ENCODE peak calls at places on chromosomes 13 and 19, in five cellular contexts. D is naive B cell; R is RPMI7951; U is adipocyte; Z is CD8-positive, alpha-beta memory T cell. V is an unnamed sample.

GRCh38 chr13:46749951-46750350 is 47.0 kb downstream of the ESD start:
- DNase-seq in D (no peak), U (no peak), Z (no peak), R (no peak), V (no peak)

GRCh38 chr13:66805657-66806056 is 424.5 kb downstream of the PCDH9 start:
- DNase-seq in R (no peak), D (no peak), U (peak), Z (no peak), V (no peak)

GRCh38 chr19:7257148-7258041 is 36.8 kb downstream of the INSR start:
- DNase-seq in Z (no peak), D (no peak), U (no peak), R (no peak), V (no peak)

GRCh38 chr13:60178327-60178726 is 14.6 kb upstream of the DIAPH3 start:
- DNase-seq in D (no peak), U (no peak), Z (no peak), R (no peak), V (no peak)

GRCh38 chr13:112819111-112819510 is 129.3 kb downstream of the ATP11A start:
- DNase-seq in D (no peak), Z (no peak), R (no peak), U (no peak), V (no peak)

GRCh38 chr19:30004403-30004802 is 62.4 kb downstream of the URI1 start:
- DNase-seq in U (no peak), D (no peak), R (no peak), Z (no peak), V (no peak)

GRCh38 chr19:18656337-18657086 is 19.7 kb downstream of the KLHL26 start:
- DNase-seq in D (no peak), Z (no peak), R (no peak), U (no peak), V (no peak)

GRCh38 chr19:13240312-13241022 is 90.3 kb downstream of the IER2 start:
- DNase-seq in U (no peak), Z (no peak), D (no peak), R (no peak), V (no peak)

GRCh38 chr19:17866312-17867012 is 5.3 kb upstream of the SLC5A5 start:
- DNase-seq in D (no peak), U (no peak), R (no peak), Z (no peak), V (no peak)

GRCh38 chr19:49142866-49143335 is 12.3 kb downstream of the HRC start:
- DNase-seq in R (peak), D (peak), Z (peak), U (peak), V (peak)

GRCh38 chr19:54431255-54431838 is 16.1 kb downstream of the TTYH1 start:
- DNase-seq in Z (no peak), U (no peak), D (no peak), R (no peak), V (no peak)

GRCh38 chr19:4108767-4109625 is 14.9 kb downstream of the MAP2K2 start:
- DNase-seq in Z (peak), D (peak), R (no peak), U (no peak), V (peak)

GRCh38 chr19:43674630-43674982 is 4.6 kb upstream of the PLAUR start:
- DNase-seq in D (no peak), R (peak), U (peak), Z (no peak), V (no peak)

GRCh38 chr19:17616961-17617806 is 61.7 kb downstream of the COLGALT1 start:
- DNase-seq in D (no peak), Z (no peak), R (peak), U (no peak), V (no peak)

GRCh38 chr13:83941669-83942335 is 59.5 kb upstream of the SLITRK1 start:
- DNase-seq in U (no peak), Z (no peak), R (no peak), D (no peak), V (no peak)

GRCh38 chr13:39226359-39226758 is 188.1 kb downstream of the NHLRC3 start:
- DNase-seq in Z (no peak), U (no peak), D (no peak), R (no peak), V (no peak)

GRCh38 chr13:20702945-20703784 is at the start of gene IL17D:
- DNase-seq in D (peak), U (peak), Z (peak), R (no peak), V (no peak)

GRCh38 chr13:107864543-107865460 is 350.5 kb downstream of the LIG4 start:
- DNase-seq in D (no peak), U (peak), R (peak), Z (no peak), V (no peak)

GRCh38 chr13:19959141-19959830 is 759 bp downstream of the ZMYM2 start:
- DNase-seq in Z (peak), R (peak), D (peak), U (peak), V (peak)

GRCh38 chr13:111584101-111584500 is 263.7 kb downstream of the TEX29 start:
- DNase-seq in R (peak), Z (no peak), U (no peak), D (no peak), V (no peak)

GRCh38 chr13:76687467-76687866 is 198.7 kb downstream of the KCTD12 start:
- DNase-seq in U (no peak), Z (no peak), D (no peak), R (no peak), V (no peak)

GRCh38 chr13:111531505-111531904 is 211.1 kb downstream of the TEX29 start:
- DNase-seq in U (peak), D (no peak), Z (no peak), R (no peak), V (no peak)

GRCh38 chr13:97459215-97459772 is 25.3 kb downstream of the RAP2A start:
- DNase-seq in Z (no peak), D (no peak), R (no peak), U (no peak), V (no peak)

GRCh38 chr13:30744056-30744684 is 8.8 kb downstream of the ALOX5AP start:
- DNase-seq in R (peak), Z (peak), D (peak), U (peak), V (peak)

GRCh38 chr13:110490009-110490770 is 71.3 kb downstream of the RAB20 start:
- DNase-seq in R (no peak), D (no peak), U (no peak), Z (no peak), V (no peak)

GRCh38 chr19:7294571-7295212 is 478 bp upstream of the INSR start:
- DNase-seq in R (no peak), Z (no peak), D (peak), U (peak), V (no peak)

GRCh38 chr19:789473-790052 is 7.7 kb upstream of the PTBP1 start:
- DNase-seq in Z (no peak), D (no peak), R (no peak), U (no peak), V (no peak)

GRCh38 chr19:56567274-56568120 is at the start of gene ZNF470:
- DNase-seq in U (peak), Z (peak), R (peak), D (peak), V (peak)

GRCh38 chr19:913080-913748 is at the start of gene R3HDM4:
- DNase-seq in D (peak), R (peak), U (peak), Z (peak), V (peak)

GRCh38 chr13:24281188-24282008 is 28.0 kb upstream of the C1QTNF9 start:
- DNase-seq in D (no peak), Z (no peak), U (no peak), R (no peak), V (no peak)

GRCh38 chr13:113768018-113768905 is 9.2 kb downstream of the TMEM255B start:
- DNase-seq in Z (no peak), D (no peak), U (no peak), R (no peak), V (no peak)

GRCh38 chr19:42401365-42402303 is 11.5 kb upstream of the CNFN start:
- DNase-seq in D (peak), U (peak), Z (peak), R (peak), V (peak)

GRCh38 chr13:87131611-87132010 is 539.6 kb upstream of the SLITRK5 start:
- DNase-seq in R (no peak), U (no peak), D (no peak), Z (no peak), V (no peak)

GRCh38 chr13:95676100-95676774 is 702 bp upstream of the DNAJC3 start:
- DNase-seq in R (peak), D (no peak), U (peak), Z (peak), V (no peak)

GRCh38 chr19:19170053-19170945 is at the start of gene MEF2B:
- DNase-seq in R (peak), Z (peak), D (peak), U (peak), V (peak)

V was measured in effector CD4-positive, alpha-beta T cell.